ENCODE peak calls at places on chromosomes 5 and 9, in eight cellular contexts. One of them, this sample, is unnamed.

GRCh38 chr9:18776836-18777820 is 255.9 kb downstream of the SAXO1 start:
- DNase-seq in colonic mucosa: no peak
- DNase-seq in BE2C: no peak
- DNase-seq in hepatocyte: no peak
- DNase-seq in stimulated activated CD4-positive, alpha-beta T cell treated with anti-CD3 and anti-CD28 coated beads, Interleukin-2, amount 100 ng/mL, for 24 hours: no peak
- DNase-seq in prostate gland: no peak
- DNase-seq in endothelial cell: no peak
- DNase-seq in T1000: no peak
- DNase-seq in this sample: no peak

GRCh38 chr9:134181648-134182034 is 17.3 kb upstream of the RNU6ATAC start:
- DNase-seq in colonic mucosa: no peak
- DNase-seq in hepatocyte: no peak
- DNase-seq in T1000: no peak
- DNase-seq in prostate gland: no peak
- DNase-seq in stimulated activated CD4-positive, alpha-beta T cell treated with anti-CD3 and anti-CD28 coated beads, Interleukin-2, amount 100 ng/mL, for 24 hours: no peak
- DNase-seq in BE2C: no peak
- DNase-seq in endothelial cell: no peak
- DNase-seq in this sample: no peak

GRCh38 chr5:16539169-16539666 is 73.6 kb upstream of the ZNF622 start:
- DNase-seq in colonic mucosa: peak
- DNase-seq in hepatocyte: peak
- DNase-seq in prostate gland: no peak
- DNase-seq in BE2C: no peak
- DNase-seq in T1000: peak
- DNase-seq in stimulated activated CD4-positive, alpha-beta T cell treated with anti-CD3 and anti-CD28 coated beads, Interleukin-2, amount 100 ng/mL, for 24 hours: no peak
- DNase-seq in endothelial cell: no peak
- DNase-seq in this sample: no peak

GRCh38 chr5:125401724-125402622 is 655.5 kb upstream of the ZNF608 start:
- DNase-seq in prostate gland: no peak
- DNase-seq in colonic mucosa: no peak
- DNase-seq in endothelial cell: no peak
- DNase-seq in hepatocyte: peak
- DNase-seq in T1000: no peak
- DNase-seq in BE2C: no peak
- DNase-seq in stimulated activated CD4-positive, alpha-beta T cell treated with anti-CD3 and anti-CD28 coated beads, Interleukin-2, amount 100 ng/mL, for 24 hours: no peak
- DNase-seq in this sample: no peak

GRCh38 chr5:67255881-67256280 is 59.3 kb upstream of the CD180 start:
- DNase-seq in T1000: no peak
- DNase-seq in prostate gland: no peak
- DNase-seq in endothelial cell: no peak
- DNase-seq in BE2C: no peak
- DNase-seq in colonic mucosa: no peak
- DNase-seq in stimulated activated CD4-positive, alpha-beta T cell treated with anti-CD3 and anti-CD28 coated beads, Interleukin-2, amount 100 ng/mL, for 24 hours: no peak
- DNase-seq in hepatocyte: no peak
- DNase-seq in this sample: no peak

GRCh38 chr9:123517512-123517911 is 161.5 kb downstream of the CRB2 start:
- DNase-seq in hepatocyte: no peak
- DNase-seq in colonic mucosa: no peak
- DNase-seq in BE2C: no peak
- DNase-seq in stimulated activated CD4-positive, alpha-beta T cell treated with anti-CD3 and anti-CD28 coated beads, Interleukin-2, amount 100 ng/mL, for 24 hours: no peak
- DNase-seq in prostate gland: no peak
- DNase-seq in T1000: no peak
- DNase-seq in endothelial cell: no peak
- DNase-seq in this sample: no peak

GRCh38 chr5:133446440-133446839 is 165.9 kb downstream of the FSTL4 start:
- DNase-seq in endothelial cell: no peak
- DNase-seq in colonic mucosa: no peak
- DNase-seq in stimulated activated CD4-positive, alpha-beta T cell treated with anti-CD3 and anti-CD28 coated beads, Interleukin-2, amount 100 ng/mL, for 24 hours: no peak
- DNase-seq in BE2C: no peak
- DNase-seq in hepatocyte: no peak
- DNase-seq in prostate gland: no peak
- DNase-seq in T1000: no peak
- DNase-seq in this sample: no peak

GRCh38 chr5:121366515-121366914 is 485.2 kb upstream of the FTMT start:
- DNase-seq in stimulated activated CD4-positive, alpha-beta T cell treated with anti-CD3 and anti-CD28 coated beads, Interleukin-2, amount 100 ng/mL, for 24 hours: no peak
- DNase-seq in hepatocyte: no peak
- DNase-seq in T1000: no peak
- DNase-seq in prostate gland: no peak
- DNase-seq in colonic mucosa: no peak
- DNase-seq in BE2C: no peak
- DNase-seq in endothelial cell: no peak
- DNase-seq in this sample: no peak

GRCh38 chr5:110477923-110478322 is 248.5 kb downstream of the TMEM232 start:
- DNase-seq in colonic mucosa: no peak
- DNase-seq in prostate gland: no peak
- DNase-seq in BE2C: no peak
- DNase-seq in T1000: no peak
- DNase-seq in endothelial cell: no peak
- DNase-seq in hepatocyte: no peak
- DNase-seq in stimulated activated CD4-positive, alpha-beta T cell treated with anti-CD3 and anti-CD28 coated beads, Interleukin-2, amount 100 ng/mL, for 24 hours: no peak
- DNase-seq in this sample: no peak

GRCh38 chr5:177982072-177982727 is 13.8 kb downstream of the PROP1 start:
- DNase-seq in endothelial cell: no peak
- DNase-seq in colonic mucosa: no peak
- DNase-seq in hepatocyte: no peak
- DNase-seq in T1000: no peak
- DNase-seq in stimulated activated CD4-positive, alpha-beta T cell treated with anti-CD3 and anti-CD28 coated beads, Interleukin-2, amount 100 ng/mL, for 24 hours: no peak
- DNase-seq in BE2C: no peak
- DNase-seq in prostate gland: no peak
- DNase-seq in this sample: no peak

GRCh38 chr5:142833517-142834446 is 63.6 kb downstream of the ARHGAP26 start:
- DNase-seq in BE2C: no peak
- DNase-seq in endothelial cell: no peak
- DNase-seq in prostate gland: no peak
- DNase-seq in stimulated activated CD4-positive, alpha-beta T cell treated with anti-CD3 and anti-CD28 coated beads, Interleukin-2, amount 100 ng/mL, for 24 hours: no peak
- DNase-seq in colonic mucosa: peak
- DNase-seq in T1000: no peak
- DNase-seq in hepatocyte: no peak
- DNase-seq in this sample: no peak

GRCh38 chr5:155746340-155747038 is 580.5 kb upstream of the SGCD start:
- DNase-seq in T1000: no peak
- DNase-seq in prostate gland: no peak
- DNase-seq in BE2C: no peak
- DNase-seq in colonic mucosa: no peak
- DNase-seq in stimulated activated CD4-positive, alpha-beta T cell treated with anti-CD3 and anti-CD28 coated beads, Interleukin-2, amount 100 ng/mL, for 24 hours: no peak
- DNase-seq in endothelial cell: no peak
- DNase-seq in hepatocyte: no peak
- DNase-seq in this sample: no peak

GRCh38 chr5:137600721-137601360 is 101.7 kb upstream of the SPOCK1 start:
- DNase-seq in prostate gland: no peak
- DNase-seq in T1000: no peak
- DNase-seq in colonic mucosa: no peak
- DNase-seq in hepatocyte: no peak
- DNase-seq in endothelial cell: no peak
- DNase-seq in BE2C: no peak
- DNase-seq in stimulated activated CD4-positive, alpha-beta T cell treated with anti-CD3 and anti-CD28 coated beads, Interleukin-2, amount 100 ng/mL, for 24 hours: no peak
- DNase-seq in this sample: no peak

GRCh38 chr5:178118345-178118744 is 5.0 kb downstream of the N4BP3 start:
- DNase-seq in colonic mucosa: no peak
- DNase-seq in BE2C: no peak
- DNase-seq in prostate gland: no peak
- DNase-seq in stimulated activated CD4-positive, alpha-beta T cell treated with anti-CD3 and anti-CD28 coated beads, Interleukin-2, amount 100 ng/mL, for 24 hours: no peak
- DNase-seq in hepatocyte: no peak
- DNase-seq in T1000: no peak
- DNase-seq in endothelial cell: peak
- DNase-seq in this sample: no peak

GRCh38 chr5:61652916-61653315 is 320.9 kb downstream of the ZSWIM6 start:
- DNase-seq in T1000: no peak
- DNase-seq in colonic mucosa: no peak
- DNase-seq in BE2C: no peak
- DNase-seq in prostate gland: no peak
- DNase-seq in endothelial cell: no peak
- DNase-seq in hepatocyte: no peak
- DNase-seq in stimulated activated CD4-positive, alpha-beta T cell treated with anti-CD3 and anti-CD28 coated beads, Interleukin-2, amount 100 ng/mL, for 24 hours: no peak
- DNase-seq in this sample: no peak

GRCh38 chr9:114898741-114899140 is 31.6 kb downstream of the TNFSF8 start:
- DNase-seq in endothelial cell: no peak
- DNase-seq in stimulated activated CD4-positive, alpha-beta T cell treated with anti-CD3 and anti-CD28 coated beads, Interleukin-2, amount 100 ng/mL, for 24 hours: peak
- DNase-seq in colonic mucosa: peak
- DNase-seq in prostate gland: no peak
- DNase-seq in BE2C: no peak
- DNase-seq in hepatocyte: no peak
- DNase-seq in T1000: no peak
- DNase-seq in this sample: no peak

GRCh38 chr9:99118782-99119466 is 14.0 kb downstream of the TGFBR1 start:
- DNase-seq in colonic mucosa: no peak
- DNase-seq in T1000: no peak
- DNase-seq in stimulated activated CD4-positive, alpha-beta T cell treated with anti-CD3 and anti-CD28 coated beads, Interleukin-2, amount 100 ng/mL, for 24 hours: peak
- DNase-seq in endothelial cell: no peak
- DNase-seq in hepatocyte: no peak
- DNase-seq in prostate gland: no peak
- DNase-seq in BE2C: no peak
- DNase-seq in this sample: peak

GRCh38 chr9:21656776-21657637 is 145.4 kb upstream of the MTAP start:
- DNase-seq in T1000: no peak
- DNase-seq in prostate gland: no peak
- DNase-seq in hepatocyte: no peak
- DNase-seq in endothelial cell: no peak
- DNase-seq in stimulated activated CD4-positive, alpha-beta T cell treated with anti-CD3 and anti-CD28 coated beads, Interleukin-2, amount 100 ng/mL, for 24 hours: no peak
- DNase-seq in BE2C: no peak
- DNase-seq in colonic mucosa: no peak
- DNase-seq in this sample: no peak

GRCh38 chr9:22452415-22453010 is 5.9 kb downstream of the DMRTA1 start:
- DNase-seq in endothelial cell: peak
- DNase-seq in colonic mucosa: peak
- DNase-seq in stimulated activated CD4-positive, alpha-beta T cell treated with anti-CD3 and anti-CD28 coated beads, Interleukin-2, amount 100 ng/mL, for 24 hours: peak
- DNase-seq in prostate gland: peak
- DNase-seq in BE2C: peak
- DNase-seq in hepatocyte: peak
- DNase-seq in T1000: no peak
- DNase-seq in this sample: peak

GRCh38 chr5:165334186-165334585 is 1828.8 kb downstream of the MAT2B start:
- DNase-seq in endothelial cell: no peak
- DNase-seq in hepatocyte: no peak
- DNase-seq in T1000: no peak
- DNase-seq in stimulated activated CD4-positive, alpha-beta T cell treated with anti-CD3 and anti-CD28 coated beads, Interleukin-2, amount 100 ng/mL, for 24 hours: no peak
- DNase-seq in BE2C: no peak
- DNase-seq in prostate gland: no peak
- DNase-seq in colonic mucosa: no peak
- DNase-seq in this sample: no peak

GRCh38 chr5:78761831-78762230 is 113.3 kb upstream of the LHFPL2 start:
- DNase-seq in prostate gland: no peak
- DNase-seq in BE2C: no peak
- DNase-seq in stimulated activated CD4-positive, alpha-beta T cell treated with anti-CD3 and anti-CD28 coated beads, Interleukin-2, amount 100 ng/mL, for 24 hours: no peak
- DNase-seq in hepatocyte: no peak
- DNase-seq in T1000: no peak
- DNase-seq in endothelial cell: no peak
- DNase-seq in colonic mucosa: no peak
- DNase-seq in this sample: no peak

GRCh38 chr9:90970603-90971002 is 169.0 kb downstream of the SYK start:
- DNase-seq in T1000: no peak
- DNase-seq in BE2C: no peak
- DNase-seq in colonic mucosa: no peak
- DNase-seq in endothelial cell: no peak
- DNase-seq in prostate gland: peak
- DNase-seq in stimulated activated CD4-positive, alpha-beta T cell treated with anti-CD3 and anti-CD28 coated beads, Interleukin-2, amount 100 ng/mL, for 24 hours: no peak
- DNase-seq in hepatocyte: no peak
- DNase-seq in this sample: no peak

GRCh38 chr5:68277427-68277826 is 61.9 kb downstream of the PIK3R1 start:
- DNase-seq in BE2C: no peak
- DNase-seq in endothelial cell: no peak
- DNase-seq in T1000: no peak
- DNase-seq in prostate gland: no peak
- DNase-seq in stimulated activated CD4-positive, alpha-beta T cell treated with anti-CD3 and anti-CD28 coated beads, Interleukin-2, amount 100 ng/mL, for 24 hours: no peak
- DNase-seq in colonic mucosa: no peak
- DNase-seq in hepatocyte: no peak
- DNase-seq in this sample: no peak

GRCh38 chr5:78527054-78527884 is 121.3 kb downstream of the LHFPL2 start:
- DNase-seq in colonic mucosa: peak
- DNase-seq in BE2C: no peak
- DNase-seq in stimulated activated CD4-positive, alpha-beta T cell treated with anti-CD3 and anti-CD28 coated beads, Interleukin-2, amount 100 ng/mL, for 24 hours: no peak
- DNase-seq in hepatocyte: peak
- DNase-seq in endothelial cell: peak
- DNase-seq in prostate gland: no peak
- DNase-seq in T1000: peak
- DNase-seq in this sample: no peak

GRCh38 chr9:30116673-30117217 is 2267.7 kb upstream of the ACO1 start:
- DNase-seq in BE2C: no peak
- DNase-seq in stimulated activated CD4-positive, alpha-beta T cell treated with anti-CD3 and anti-CD28 coated beads, Interleukin-2, amount 100 ng/mL, for 24 hours: no peak
- DNase-seq in endothelial cell: no peak
- DNase-seq in hepatocyte: no peak
- DNase-seq in colonic mucosa: no peak
- DNase-seq in T1000: no peak
- DNase-seq in prostate gland: no peak
- DNase-seq in this sample: no peak

GRCh38 chr5:1665803-1666202 is 133.8 kb downstream of the MRPL36 start:
- DNase-seq in stimulated activated CD4-positive, alpha-beta T cell treated with anti-CD3 and anti-CD28 coated beads, Interleukin-2, amount 100 ng/mL, for 24 hours: no peak
- DNase-seq in prostate gland: no peak
- DNase-seq in endothelial cell: no peak
- DNase-seq in hepatocyte: no peak
- DNase-seq in colonic mucosa: no peak
- DNase-seq in BE2C: no peak
- DNase-seq in T1000: no peak
- DNase-seq in this sample: no peak

GRCh38 chr9:76365028-76365427 is 29.2 kb downstream of the RFK start:
- DNase-seq in prostate gland: no peak
- DNase-seq in colonic mucosa: no peak
- DNase-seq in stimulated activated CD4-positive, alpha-beta T cell treated with anti-CD3 and anti-CD28 coated beads, Interleukin-2, amount 100 ng/mL, for 24 hours: no peak
- DNase-seq in BE2C: no peak
- DNase-seq in hepatocyte: peak
- DNase-seq in T1000: no peak
- DNase-seq in endothelial cell: no peak
- DNase-seq in this sample: no peak

GRCh38 chr5:6066026-6066425 is 312.3 kb downstream of the MED10 start:
- DNase-seq in prostate gland: no peak
- DNase-seq in hepatocyte: no peak
- DNase-seq in endothelial cell: no peak
- DNase-seq in BE2C: no peak
- DNase-seq in stimulated activated CD4-positive, alpha-beta T cell treated with anti-CD3 and anti-CD28 coated beads, Interleukin-2, amount 100 ng/mL, for 24 hours: no peak
- DNase-seq in T1000: no peak
- DNase-seq in colonic mucosa: no peak
- DNase-seq in this sample: no peak

GRCh38 chr9:30670805-30671562 is 1713.5 kb upstream of the ACO1 start:
- DNase-seq in prostate gland: no peak
- DNase-seq in stimulated activated CD4-positive, alpha-beta T cell treated with anti-CD3 and anti-CD28 coated beads, Interleukin-2, amount 100 ng/mL, for 24 hours: no peak
- DNase-seq in hepatocyte: no peak
- DNase-seq in endothelial cell: no peak
- DNase-seq in T1000: no peak
- DNase-seq in colonic mucosa: no peak
- DNase-seq in BE2C: no peak
- DNase-seq in this sample: no peak

GRCh38 chr5:173529861-173530260 is 86.6 kb downstream of the BOD1 start:
- DNase-seq in BE2C: no peak
- DNase-seq in T1000: no peak
- DNase-seq in stimulated activated CD4-positive, alpha-beta T cell treated with anti-CD3 and anti-CD28 coated beads, Interleukin-2, amount 100 ng/mL, for 24 hours: no peak
- DNase-seq in colonic mucosa: no peak
- DNase-seq in endothelial cell: no peak
- DNase-seq in prostate gland: no peak
- DNase-seq in hepatocyte: no peak
- DNase-seq in this sample: no peak

GRCh38 chr9:91992636-91993035 is 42.6 kb upstream of the ROR2 start:
- DNase-seq in T1000: no peak
- DNase-seq in BE2C: no peak
- DNase-seq in colonic mucosa: no peak
- DNase-seq in hepatocyte: peak
- DNase-seq in endothelial cell: no peak
- DNase-seq in stimulated activated CD4-positive, alpha-beta T cell treated with anti-CD3 and anti-CD28 coated beads, Interleukin-2, amount 100 ng/mL, for 24 hours: no peak
- DNase-seq in prostate gland: no peak
- DNase-seq in this sample: no peak

GRCh38 chr5:68420476-68421344 is 205.2 kb downstream of the PIK3R1 start:
- DNase-seq in colonic mucosa: peak
- DNase-seq in hepatocyte: no peak
- DNase-seq in prostate gland: no peak
- DNase-seq in BE2C: peak
- DNase-seq in endothelial cell: no peak
- DNase-seq in stimulated activated CD4-positive, alpha-beta T cell treated with anti-CD3 and anti-CD28 coated beads, Interleukin-2, amount 100 ng/mL, for 24 hours: no peak
- DNase-seq in T1000: no peak
- DNase-seq in this sample: no peak

GRCh38 chr9:121353246-121353975 is 16.6 kb downstream of the STOM start:
- DNase-seq in hepatocyte: no peak
- DNase-seq in BE2C: no peak
- DNase-seq in stimulated activated CD4-positive, alpha-beta T cell treated with anti-CD3 and anti-CD28 coated beads, Interleukin-2, amount 100 ng/mL, for 24 hours: peak
- DNase-seq in prostate gland: no peak
- DNase-seq in colonic mucosa: no peak
- DNase-seq in T1000: no peak
- DNase-seq in endothelial cell: no peak
- DNase-seq in this sample: no peak

GRCh38 chr5:169705322-169705721 is 68.2 kb downstream of the DOCK2 start:
- DNase-seq in endothelial cell: no peak
- DNase-seq in hepatocyte: no peak
- DNase-seq in prostate gland: no peak
- DNase-seq in stimulated activated CD4-positive, alpha-beta T cell treated with anti-CD3 and anti-CD28 coated beads, Interleukin-2, amount 100 ng/mL, for 24 hours: no peak
- DNase-seq in T1000: no peak
- DNase-seq in BE2C: no peak
- DNase-seq in colonic mucosa: no peak
- DNase-seq in this sample: no peak